ENCODE peak calls at places on chromosomes 2 and 18, in four cellular contexts. R, H, N and Z are unnamed samples. For H3K27me3, the result is how much of the 10 kb centered on the place peaks cover.

GRCh38 chr2:16508061-16508851 is 157.4 kb downstream of the CYRIA start:
- DNase-seq in H (no peak), N (peak), R (no peak), Z (no peak)

GRCh38 chr2:240639566-240639965 is 14.3 kb downstream of the GPR35 start:
- DNase-seq in H (no peak), R (no peak), N (no peak), Z (no peak)

GRCh38 chr2:71831208-71831577 is 316.5 kb downstream of the CYP26B1 start:
- DNase-seq in R (peak), N (no peak), H (no peak), Z (peak)

GRCh38 chr2:37658682-37659081 is 12.8 kb downstream of the CDC42EP3 start:
- DNase-seq in H (no peak), R (no peak), N (no peak), Z (no peak)

GRCh38 chr2:99837103-99837591 is 305.2 kb downstream of the AFF3 start:
- DNase-seq in R (no peak), H (no peak), N (no peak), Z (no peak)

GRCh38 chr18:62354171-62354570 is 29.1 kb downstream of the TNFRSF11A start:
- DNase-seq in H (no peak), N (no peak), R (no peak), Z (no peak)

GRCh38 chr2:48723125-48723524 is 32.4 kb downstream of the LHCGR start:
- DNase-seq in R (peak), H (no peak), N (no peak), Z (no peak)

GRCh38 chr2:111629983-111630382 is 254.0 kb downstream of the ANAPC1 start:
- DNase-seq in H (no peak), N (no peak), R (no peak), Z (no peak)

GRCh38 chr2:15795426-15795825 is 144.9 kb upstream of the MYCN start:
- DNase-seq in N (no peak), R (no peak), H (no peak), Z (no peak)

GRCh38 chr2:26848336-26849055 is 564 bp downstream of the DPYSL5 start:
- DNase-seq in R (no peak), H (no peak), N (peak), Z (no peak)

GRCh38 chr2:225670111-225670974 is 270.8 kb downstream of the NYAP2 start:
- DNase-seq in N (no peak), R (peak), H (no peak), Z (no peak)

GRCh38 chr2:147232225-147232669 is 612.6 kb upstream of the ACVR2A start:
- DNase-seq in R (no peak), N (no peak), H (no peak), Z (no peak)

GRCh38 chr2:8223731-8224678 is 457.9 kb upstream of the ID2 start:
- DNase-seq in R (no peak), H (no peak), N (no peak), Z (no peak)

GRCh38 chr2:168310580-168310979 is 63.2 kb upstream of the STK39 start:
- DNase-seq in N (no peak), R (no peak), H (no peak), Z (no peak)
- H3K27me3 ChIP-seq in N (under half), R (under half), H (under half), Z (under half)

GRCh38 chr2:236166157-236166780 is 1.9 kb downstream of the GBX2 start:
- DNase-seq in N (no peak), R (no peak), H (no peak), Z (no peak)
- H3K27me3 ChIP-seq in N (half or more), R (half or more), H (under half), Z (under half)

GRCh38 chr2:88139203-88139702 is 11.4 kb upstream of the FABP1 start:
- DNase-seq in H (no peak), R (no peak), N (no peak), Z (no peak)
- H3K27me3 ChIP-seq in H (under half), R (under half), N (under half), Z (under half)

DNA sequence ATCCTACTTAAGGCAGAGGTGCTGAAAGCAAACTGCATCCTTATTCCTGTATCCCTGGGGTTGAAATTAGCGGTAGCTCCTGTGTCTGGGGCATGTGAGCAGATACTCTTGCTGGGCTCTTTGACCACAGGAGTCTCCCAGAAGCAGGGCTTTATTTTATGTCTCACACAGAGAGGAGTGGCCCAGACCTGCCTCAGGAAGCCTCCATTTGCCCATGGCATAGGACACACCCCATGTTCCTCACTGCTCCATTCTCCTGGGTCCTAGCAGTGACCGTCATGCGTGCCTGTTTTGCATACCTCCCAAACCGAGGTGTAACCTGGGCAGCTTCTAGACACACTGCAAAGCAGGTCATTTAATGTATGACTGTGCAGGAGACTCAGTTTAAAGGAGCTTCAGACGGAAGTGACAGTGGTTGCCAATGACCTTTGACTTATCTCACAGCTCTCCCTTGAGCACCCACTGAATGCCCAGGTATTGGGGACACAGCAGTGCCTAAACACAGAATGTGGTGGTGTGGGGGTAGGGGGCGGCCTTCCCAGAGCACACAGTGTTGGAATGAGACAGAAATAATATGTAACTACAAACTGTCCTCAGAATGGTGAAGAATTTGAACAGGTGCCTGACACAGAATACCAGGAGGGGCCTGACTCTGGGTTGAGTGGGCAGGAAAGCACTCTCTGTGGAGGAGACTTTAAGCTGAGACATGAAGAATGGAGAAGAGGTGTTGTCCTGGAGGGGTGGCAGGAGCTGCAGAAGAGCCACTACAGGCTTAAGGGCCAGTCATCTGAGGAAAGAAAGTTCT is 3.7 kb downstream of the TMEM37 start:
- DNase-seq in N (no peak), R (no peak), H (no peak), Z (no peak)
- H3K27me3 ChIP-seq in N (under half), R (under half), H (under half), Z (under half)

GRCh38 chr2:102267774-102268173 is 43.6 kb upstream of the IL1RL1 start:
- DNase-seq in R (no peak), N (no peak), H (no peak), Z (no peak)
- H3K27me3 ChIP-seq in R (under half), N (under half), H (under half), Z (under half)